ENCODE peak calls at places on chromosome 2, in six cellular contexts. One of them, this sample, is unnamed.

GRCh38 chr2:173584676-173585453 is 230.2 kb downstream of the CDCA7 start:
- DNase-seq in AG10803: peak; percentile 7
- DNase-seq in AG09309: no peak
- DNase-seq in AG09319: no peak
- DNase-seq in heart right ventricle: no peak
- DNase-seq in tibial artery: no peak
- DNase-seq in this sample: no peak

GRCh38 chr2:109703076-109703475 is 88.9 kb downstream of the SOWAHC start:
- DNase-seq in AG10803: peak; percentile 94
- DNase-seq in AG09309: peak; percentile 50
- DNase-seq in AG09319: no peak
- DNase-seq in heart right ventricle: no peak
- DNase-seq in tibial artery: no peak
- DNase-seq in this sample: no peak

GRCh38 chr2:190766581-190766980 is 114.0 kb upstream of the GLS start:
- DNase-seq in AG10803: no peak
- DNase-seq in AG09309: no peak
- DNase-seq in AG09319: no peak
- DNase-seq in heart right ventricle: no peak
- DNase-seq in tibial artery: no peak
- DNase-seq in this sample: no peak

GRCh38 chr2:1781291-1782080 is 37.2 kb upstream of the PXDN start:
- DNase-seq in AG10803: no peak
- DNase-seq in AG09309: no peak
- DNase-seq in AG09319: no peak
- DNase-seq in heart right ventricle: no peak
- DNase-seq in tibial artery: peak; percentile 39
- DNase-seq in this sample: no peak

GRCh38 chr2:220521591-220521990 is 894.2 kb downstream of the SLC4A3 start:
- DNase-seq in AG10803: no peak
- DNase-seq in AG09309: no peak
- DNase-seq in AG09319: no peak
- DNase-seq in heart right ventricle: no peak
- DNase-seq in tibial artery: no peak
- DNase-seq in this sample: no peak

GRCh38 chr2:215657844-215658243 is 222.0 kb upstream of the FN1 start:
- DNase-seq in AG10803: peak; percentile 91
- DNase-seq in AG09309: peak; percentile 76
- DNase-seq in AG09319: peak; percentile 67
- DNase-seq in heart right ventricle: no peak
- DNase-seq in tibial artery: no peak
- DNase-seq in this sample: no peak

GRCh38 chr2:20309001-20309400 is 41.6 kb downstream of the PUM2 start:
- DNase-seq in AG10803: no peak
- DNase-seq in AG09309: no peak
- DNase-seq in AG09319: no peak
- DNase-seq in heart right ventricle: no peak
- DNase-seq in tibial artery: no peak
- DNase-seq in this sample: no peak

GRCh38 chr2:82320296-82320695 is 2015.7 kb upstream of the LRRTM1 start:
- DNase-seq in AG10803: no peak
- DNase-seq in AG09309: no peak
- DNase-seq in AG09319: no peak
- DNase-seq in heart right ventricle: no peak
- DNase-seq in tibial artery: no peak
- DNase-seq in this sample: no peak

GRCh38 chr2:150133623-150134022 is 353.8 kb downstream of the RND3 start:
- DNase-seq in AG10803: peak; percentile 91
- DNase-seq in AG09309: peak; percentile 79
- DNase-seq in AG09319: peak; percentile 59
- DNase-seq in heart right ventricle: no peak
- DNase-seq in tibial artery: no peak
- DNase-seq in this sample: no peak

GRCh38 chr2:85468704-85469349 is 50.3 kb downstream of the SH2D6 start:
- DNase-seq in AG10803: peak; percentile 51
- DNase-seq in AG09309: no peak
- DNase-seq in AG09319: no peak
- DNase-seq in heart right ventricle: peak; percentile 40
- DNase-seq in tibial artery: peak; percentile 58
- DNase-seq in this sample: no peak

GRCh38 chr2:138110453-138111083 is 146.3 kb downstream of the HNMT start:
- DNase-seq in AG10803: no peak
- DNase-seq in AG09309: no peak
- DNase-seq in AG09319: no peak
- DNase-seq in heart right ventricle: no peak
- DNase-seq in tibial artery: no peak
- DNase-seq in this sample: no peak

GRCh38 chr2:111155610-111156009 is 34.9 kb downstream of the BCL2L11 start:
- DNase-seq in AG10803: no peak
- DNase-seq in AG09309: no peak
- DNase-seq in AG09319: no peak
- DNase-seq in heart right ventricle: no peak
- DNase-seq in tibial artery: no peak
- DNase-seq in this sample: no peak

GRCh38 chr2:44935854-44936185 is 5.7 kb upstream of the SIX3 start:
- DNase-seq in AG10803: no peak
- DNase-seq in AG09309: no peak
- DNase-seq in AG09319: no peak
- DNase-seq in heart right ventricle: no peak
- DNase-seq in tibial artery: peak; percentile 50
- DNase-seq in this sample: no peak

GRCh38 chr2:38583994-38584393 is 18.7 kb downstream of the HNRNPLL start:
- DNase-seq in AG10803: no peak
- DNase-seq in AG09309: no peak
- DNase-seq in AG09319: no peak
- DNase-seq in heart right ventricle: no peak
- DNase-seq in tibial artery: no peak
- DNase-seq in this sample: no peak

GRCh38 chr2:47007221-47007825 is 91.7 kb upstream of the MCFD2 start:
- DNase-seq in AG10803: no peak
- DNase-seq in AG09309: no peak
- DNase-seq in AG09319: no peak
- DNase-seq in heart right ventricle: no peak
- DNase-seq in tibial artery: no peak
- DNase-seq in this sample: no peak

GRCh38 chr2:174153757-174154680 is 94.3 kb downstream of the OLA1 start:
- DNase-seq in AG10803: peak; percentile 69
- DNase-seq in AG09309: no peak
- DNase-seq in AG09319: peak; percentile 61
- DNase-seq in heart right ventricle: no peak
- DNase-seq in tibial artery: no peak
- DNase-seq in this sample: no peak

GRCh38 chr2:74003494-74004211 is 18.9 kb downstream of the TET3 start:
- DNase-seq in AG10803: peak; percentile 84
- DNase-seq in AG09309: peak; percentile 48
- DNase-seq in AG09319: peak; percentile 67
- DNase-seq in heart right ventricle: peak; percentile 58
- DNase-seq in tibial artery: peak; percentile 86
- DNase-seq in this sample: no peak

GRCh38 chr2:74001121-74001520 is 16.4 kb downstream of the TET3 start:
- DNase-seq in AG10803: no peak
- DNase-seq in AG09309: no peak
- DNase-seq in AG09319: no peak
- DNase-seq in heart right ventricle: no peak
- DNase-seq in tibial artery: peak; percentile 42
- DNase-seq in this sample: no peak

GRCh38 chr2:74001781-74002514 is 17.2 kb downstream of the TET3 start:
- DNase-seq in AG10803: no peak
- DNase-seq in AG09309: no peak
- DNase-seq in AG09319: no peak
- DNase-seq in heart right ventricle: no peak
- DNase-seq in tibial artery: peak; percentile 62
- DNase-seq in this sample: no peak

GRCh38 chr2:74004212-74005182 is 19.8 kb downstream of the TET3 start:
- DNase-seq in AG10803: no peak
- DNase-seq in AG09309: no peak
- DNase-seq in AG09319: no peak
- DNase-seq in heart right ventricle: no peak
- DNase-seq in tibial artery: no peak
- DNase-seq in this sample: no peak

DNA sequence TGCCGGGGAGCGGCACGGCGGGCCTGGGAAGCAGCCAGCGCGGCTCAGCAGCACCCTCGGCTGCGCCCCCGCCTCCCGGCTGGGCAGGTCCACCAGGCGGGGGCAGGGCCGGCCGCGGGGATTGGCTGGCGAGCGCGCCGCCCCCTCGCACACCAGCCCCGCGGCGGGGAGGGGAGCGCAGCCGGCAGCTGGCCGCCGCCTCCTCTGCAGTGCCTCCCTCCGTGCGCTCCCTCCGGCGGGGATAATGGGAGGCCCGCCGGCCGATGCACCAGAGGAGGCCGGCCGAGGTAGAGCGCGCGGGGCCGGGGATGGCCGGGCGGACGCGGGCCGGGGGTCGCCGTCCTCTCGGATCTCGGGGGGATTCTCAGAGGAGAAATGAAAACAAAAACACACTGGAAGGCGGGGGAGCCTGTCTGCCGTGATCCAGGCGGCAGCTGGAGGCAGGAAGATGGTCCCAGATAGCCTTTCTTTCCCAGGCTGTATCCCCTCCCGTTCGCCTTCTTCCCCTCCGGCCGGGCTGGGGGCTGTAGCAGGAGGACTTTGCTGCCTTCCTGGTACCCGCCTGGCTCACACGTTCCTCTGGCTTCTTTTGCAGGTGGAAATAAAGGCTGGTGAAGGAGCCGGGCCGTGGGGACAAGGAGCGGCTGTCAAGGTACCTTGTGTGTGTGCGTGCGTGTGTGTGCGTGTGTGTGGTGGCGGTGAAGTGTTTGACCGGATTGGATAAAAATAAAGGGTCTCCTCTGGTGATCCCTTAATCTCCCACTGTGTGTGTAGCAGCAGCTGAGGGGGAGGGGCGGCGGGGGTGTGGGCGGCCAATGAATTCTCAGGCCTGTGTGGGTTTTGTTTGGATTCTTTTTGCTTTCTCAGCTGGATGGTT is 18.0 kb downstream of the TET3 start:
- DNase-seq in AG10803: peak; percentile 81
- DNase-seq in AG09309: no peak
- DNase-seq in AG09319: peak; percentile 52
- DNase-seq in heart right ventricle: peak; percentile 78
- DNase-seq in tibial artery: peak; percentile 91
- DNase-seq in this sample: peak; percentile 78
- TF ChIP-seq CTCF in AG10803: no peak
- TF ChIP-seq CTCF in AG09309: no peak
- TF ChIP-seq CTCF in AG09319: no peak
- TF ChIP-seq CTCF in heart right ventricle: no peak
- TF ChIP-seq CTCF in tibial artery: no peak
- TF ChIP-seq CTCF in this sample: no peak

GRCh38 chr2:206154197-206154596 is 5.0 kb downstream of the NDUFS1 start:
- DNase-seq in AG10803: peak; percentile 6
- DNase-seq in AG09309: no peak
- DNase-seq in AG09319: no peak
- DNase-seq in heart right ventricle: no peak
- DNase-seq in tibial artery: no peak
- DNase-seq in this sample: no peak
- TF ChIP-seq CTCF in AG10803: no peak
- TF ChIP-seq CTCF in AG09309: no peak
- TF ChIP-seq CTCF in AG09319: no peak
- TF ChIP-seq CTCF in heart right ventricle: peak; percentile 16
- TF ChIP-seq CTCF in tibial artery: no peak
- TF ChIP-seq CTCF in this sample: no peak

GRCh38 chr2:53711271-53711780 is 56.3 kb upstream of the CHAC2 start:
- DNase-seq in AG10803: no peak
- DNase-seq in AG09309: no peak
- DNase-seq in AG09319: no peak
- DNase-seq in heart right ventricle: no peak
- DNase-seq in tibial artery: no peak
- DNase-seq in this sample: no peak

GRCh38 chr2:53715568-53715967 is 52.0 kb upstream of the CHAC2 start:
- DNase-seq in AG10803: peak; percentile 7
- DNase-seq in AG09309: no peak
- DNase-seq in AG09319: no peak
- DNase-seq in heart right ventricle: no peak
- DNase-seq in tibial artery: no peak
- DNase-seq in this sample: no peak
- TF ChIP-seq CTCF in AG10803: peak; percentile 55
- TF ChIP-seq CTCF in AG09309: peak; percentile 31
- TF ChIP-seq CTCF in AG09319: peak; percentile 40
- TF ChIP-seq CTCF in heart right ventricle: peak; percentile 51
- TF ChIP-seq CTCF in tibial artery: peak; percentile 43
- TF ChIP-seq CTCF in this sample: no peak

GRCh38 chr2:73071452-73072399 is at the start of gene SFXN5:
- DNase-seq in AG10803: peak; percentile 90
- DNase-seq in AG09309: peak; percentile 52
- DNase-seq in AG09319: peak; percentile 68
- DNase-seq in heart right ventricle: peak; percentile 97
- DNase-seq in tibial artery: peak; percentile 97
- DNase-seq in this sample: peak; percentile 89
- TF ChIP-seq CTCF in AG10803: peak; percentile 23
- TF ChIP-seq CTCF in AG09309: peak; percentile 22
- TF ChIP-seq CTCF in AG09319: peak; percentile 16
- TF ChIP-seq CTCF in heart right ventricle: peak; percentile 29
- TF ChIP-seq CTCF in tibial artery: peak; percentile 16
- TF ChIP-seq CTCF in this sample: no peak

GRCh38 chr2:102358496-102358895 is 2.9 kb downstream of the IL18R1 start:
- DNase-seq in AG10803: no peak
- DNase-seq in AG09309: no peak
- DNase-seq in AG09319: no peak
- DNase-seq in heart right ventricle: no peak
- DNase-seq in tibial artery: no peak
- DNase-seq in this sample: no peak
- TF ChIP-seq CTCF in AG10803: no peak
- TF ChIP-seq CTCF in AG09309: no peak
- TF ChIP-seq CTCF in AG09319: no peak
- TF ChIP-seq CTCF in heart right ventricle: no peak
- TF ChIP-seq CTCF in tibial artery: no peak
- TF ChIP-seq CTCF in this sample: no peak

GRCh38 chr2:50148632-50149031 is 883.3 kb downstream of the NRXN1 start:
- DNase-seq in AG10803: no peak
- DNase-seq in AG09309: no peak
- DNase-seq in AG09319: no peak
- DNase-seq in heart right ventricle: no peak
- DNase-seq in tibial artery: no peak
- DNase-seq in this sample: no peak

DNA sequence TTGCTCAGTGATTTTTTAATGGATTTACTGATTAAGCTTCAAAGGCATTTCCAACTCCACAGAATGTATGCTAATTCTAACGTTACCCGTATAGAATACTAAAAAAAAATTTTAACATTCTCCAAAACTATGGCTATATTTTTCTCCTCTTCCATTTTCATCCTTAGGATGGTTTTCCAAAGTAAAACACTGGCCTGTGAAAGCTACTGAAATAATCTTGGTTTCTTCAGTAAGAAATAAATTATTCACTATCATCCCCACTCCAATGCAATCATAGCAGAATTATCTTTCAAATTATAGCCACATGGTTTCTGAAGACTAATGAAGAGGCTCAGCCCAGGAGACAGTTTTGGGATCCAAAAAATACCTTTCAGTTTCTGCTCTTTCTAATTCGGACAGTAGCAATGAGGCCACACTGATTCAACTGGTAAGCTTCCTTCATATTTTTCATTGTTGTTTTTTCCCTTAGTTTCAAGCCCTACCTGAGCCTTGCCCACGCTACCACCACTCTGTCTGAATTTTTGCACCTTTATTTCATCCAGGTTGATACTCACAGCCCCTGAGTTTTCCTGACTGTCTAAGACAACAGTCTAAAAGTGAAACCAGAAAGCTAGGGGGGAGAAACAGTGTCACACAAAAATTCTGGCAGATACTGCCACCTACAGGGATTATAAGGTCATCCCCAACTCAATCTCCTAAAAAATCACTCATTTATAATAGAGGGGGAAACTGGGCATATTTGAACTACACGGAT is 887.9 kb downstream of the NRXN1 start:
- DNase-seq in AG10803: peak; percentile 44
- DNase-seq in AG09309: no peak
- DNase-seq in AG09319: no peak
- DNase-seq in heart right ventricle: peak; percentile 5
- DNase-seq in tibial artery: no peak
- DNase-seq in this sample: no peak
- TF ChIP-seq CTCF in AG10803: peak; percentile 79
- TF ChIP-seq CTCF in AG09309: peak; percentile 31
- TF ChIP-seq CTCF in AG09319: peak; percentile 33
- TF ChIP-seq CTCF in heart right ventricle: peak; percentile 60
- TF ChIP-seq CTCF in tibial artery: peak; percentile 26
- TF ChIP-seq CTCF in this sample: no peak

This sample was measured in activated B cell treated with CpG ODN at 0.5 μM for 24 hours.